ENCODE peak calls at places on chromosomes 12 and 14, in five cellular contexts. J, O, S, T and L are unnamed samples.

GRCh38 chr12:105100207-105100985 is 7.1 kb upstream of the WASHC4 start:
- DNase-seq in O (no peak), T (no peak), S (peak; percentile 68), J (no peak), L (no peak)

GRCh38 chr12:55830601-55831406 is 1.4 kb upstream of the DNAJC14 start:
- DNase-seq in T (peak; percentile 83), O (peak; percentile 60), J (peak; percentile 84), S (peak; percentile 48), L (no peak)

GRCh38 chr14:89616425-89617141 is 199.6 kb upstream of the FOXN3 start:
- DNase-seq in S (no peak), O (no peak), J (no peak), T (no peak), L (no peak)

GRCh38 chr14:36454599-36455240 is 65.3 kb downstream of the NKX2-1 start:
- DNase-seq in J (no peak), S (no peak), T (no peak), O (no peak), L (no peak)

GRCh38 chr12:69996722-69997121 is 171.7 kb downstream of the MYRFL start:
- DNase-seq in O (no peak), J (no peak), S (no peak), T (no peak), L (no peak)

GRCh38 chr12:119807380-119807779 is 69.7 kb downstream of the CIT start:
- DNase-seq in O (no peak), T (no peak), J (no peak), S (no peak), L (no peak)

GRCh38 chr12:118044577-118044976 is 16.4 kb downstream of the WSB2 start:
- DNase-seq in T (no peak), O (no peak), J (no peak), S (no peak), L (no peak)

GRCh38 chr12:92784356-92784755 is 81.6 kb downstream of the PLEKHG7 start:
- DNase-seq in O (no peak), S (peak; percentile 67), T (no peak), J (no peak), L (no peak)

GRCh38 chr12:29744365-29744764 is 39.4 kb downstream of the TMTC1 start:
- DNase-seq in J (no peak), O (no peak), T (no peak), S (no peak), L (no peak)

GRCh38 chr12:9761407-9761736 is 671 bp upstream of the CD69 start:
- DNase-seq in T (no peak), J (no peak), S (no peak), O (no peak), L (no peak)

GRCh38 chr12:104796475-104796862 is 161.6 kb downstream of the SLC41A2 start:
- DNase-seq in O (no peak), S (no peak), T (no peak), J (no peak), L (no peak)

GRCh38 chr14:81446279-81447007 is 46.3 kb upstream of the STON2 start:
- DNase-seq in S (no peak), O (no peak), J (no peak), T (no peak), L (no peak)

GRCh38 chr14:81273521-81273920 is 52.8 kb upstream of the GTF2A1 start:
- DNase-seq in S (no peak), J (no peak), O (no peak), T (no peak), L (no peak)

GRCh38 chr14:28653521-28653920 is 113.1 kb upstream of the FOXG1 start:
- DNase-seq in S (peak; percentile 99), O (no peak), T (no peak), J (no peak), L (no peak)

GRCh38 chr14:94775082-94775874 is 5.4 kb upstream of the GSC start:
- DNase-seq in O (no peak), S (no peak), T (no peak), J (no peak), L (no peak)

GRCh38 chr14:92014014-92014413 is 25.8 kb downstream of the TRIP11 start:
- DNase-seq in T (no peak), O (no peak), J (no peak), S (no peak), L (no peak)

GRCh38 chr12:52713960-52714886 is 10.9 kb upstream of the KRT77 start:
- DNase-seq in T (no peak), O (peak; percentile 27), S (no peak), J (no peak), L (no peak)

GRCh38 chr14:63777024-63777423 is 49.2 kb upstream of the SGPP1 start:
- DNase-seq in J (no peak), S (peak; percentile 66), T (no peak), O (no peak), L (no peak)

GRCh38 chr14:52923902-52924575 is 26.8 kb downstream of the FERMT2 start:
- DNase-seq in J (no peak), O (no peak), S (no peak), T (no peak), L (no peak)

GRCh38 chr12:95970905-95971304 is 25.2 kb downstream of the HAL start:
- DNase-seq in O (no peak), J (no peak), S (peak; percentile 67), T (no peak), L (no peak)

GRCh38 chr12:263574-263973 is 938 bp upstream of the SLC6A13 start:
- DNase-seq in O (no peak), S (peak; percentile 30), J (no peak), T (no peak), L (no peak)

GRCh38 chr14:38405851-38406630 is 150.1 kb upstream of the CLEC14A start:
- DNase-seq in O (no peak), J (peak; percentile 31), S (no peak), T (no peak), L (no peak)

DNA sequence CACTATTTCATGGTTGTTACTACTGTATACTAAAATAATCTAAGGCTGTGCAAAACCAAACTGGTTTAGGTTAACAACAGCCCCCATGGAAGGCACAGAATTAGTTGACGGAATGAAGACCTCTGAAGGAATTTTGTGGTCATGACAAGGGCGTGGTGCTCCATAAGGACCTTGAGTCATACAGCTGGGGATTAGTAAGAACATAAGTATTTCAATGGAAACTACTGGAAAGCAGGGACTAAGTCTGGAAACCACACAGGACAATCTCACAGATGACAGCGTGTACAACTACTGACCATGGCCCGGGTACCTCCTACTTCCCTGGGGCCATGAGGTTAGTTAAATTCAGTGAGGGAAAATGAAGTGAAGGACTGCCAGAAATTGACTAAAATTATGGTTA is 98.5 kb upstream of the PLEKHA5 start:
- DNase-seq in J (no peak), O (no peak), S (peak; percentile 87), T (no peak), L (no peak)
- TF ChIP-seq CTCF in J (no peak), O (no peak), S (peak; percentile 5), T (no peak), L (no peak)

DNA sequence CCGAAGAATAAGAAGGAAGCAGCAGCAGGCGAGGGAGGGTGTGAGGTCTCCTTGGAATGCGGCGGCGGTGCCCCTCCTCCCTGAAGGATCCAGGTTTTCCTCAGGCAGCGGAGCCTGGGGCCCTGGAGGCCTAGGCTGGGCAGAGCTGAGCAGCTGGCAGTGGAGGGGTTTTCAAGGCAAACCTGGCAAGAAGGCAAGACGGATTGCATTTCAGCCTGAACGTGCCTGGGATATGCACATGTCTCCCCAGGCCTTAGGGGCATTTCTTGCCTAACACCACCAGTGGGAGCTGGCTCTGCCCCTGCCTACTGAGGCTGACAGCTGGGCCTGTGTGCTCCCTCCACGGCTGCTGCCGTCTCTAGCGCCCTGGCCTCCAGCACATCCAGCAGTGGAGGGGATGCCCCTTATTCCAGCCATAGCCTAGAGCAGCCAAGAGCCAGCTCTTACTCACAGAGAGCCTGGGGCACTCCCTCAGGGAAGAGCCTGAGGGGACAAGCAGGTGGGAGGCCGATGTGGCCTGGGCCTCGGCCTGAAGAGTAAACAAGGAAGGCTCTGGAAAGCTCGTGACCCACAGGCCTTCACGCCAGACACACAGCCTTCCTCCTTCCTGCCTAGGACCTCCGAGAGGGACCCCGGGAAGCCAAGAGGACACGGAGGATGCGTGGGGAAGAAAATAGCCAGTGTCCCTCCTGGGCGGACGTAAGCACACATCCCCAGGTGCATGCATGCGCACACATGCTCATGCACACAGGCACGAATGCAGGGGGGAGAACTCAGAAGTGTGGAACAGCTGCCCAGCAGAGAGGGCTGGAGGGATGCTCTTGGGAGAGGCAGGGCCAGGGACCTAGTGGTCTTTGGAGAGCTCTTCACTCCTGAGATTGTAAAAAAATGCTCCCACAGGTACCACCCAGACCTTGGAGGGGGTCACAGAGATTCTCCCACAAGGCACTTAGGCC is 23.0 kb upstream of the EIF2B2 start:
- DNase-seq in O (no peak), J (peak; percentile 62), T (no peak), S (peak; percentile 90), L (no peak)
- TF ChIP-seq CTCF in O (no peak), J (no peak), T (no peak), S (peak; percentile 44), L (no peak)

DNA sequence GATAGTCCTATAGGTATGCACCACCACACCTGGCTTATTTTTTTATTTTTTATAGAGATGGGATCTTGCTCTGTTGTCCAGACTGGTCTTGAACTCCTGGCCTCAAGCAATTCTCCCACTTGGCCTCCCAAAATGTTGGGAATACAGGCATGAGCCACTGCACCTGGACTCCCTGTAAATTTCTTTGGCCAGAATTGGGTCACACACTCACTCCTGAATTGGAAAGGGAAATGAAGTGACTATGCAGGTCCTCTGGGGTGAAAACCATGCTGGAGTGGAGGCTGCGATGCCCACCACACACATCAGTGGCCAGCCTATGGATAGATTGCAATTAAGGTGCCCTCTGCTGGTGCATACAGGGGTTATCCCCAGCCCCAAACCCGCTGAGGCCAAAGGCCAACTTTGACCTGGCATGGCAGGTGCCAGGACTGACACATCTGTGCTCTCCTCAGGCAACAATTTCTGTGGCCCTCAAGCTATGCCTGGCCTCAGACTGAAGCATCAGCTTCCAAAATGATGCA is 125.6 kb downstream of the SLC38A6 start:
- DNase-seq in O (no peak), J (no peak), T (no peak), S (no peak), L (no peak)
- TF ChIP-seq CTCF in O (no peak), J (peak; percentile 15), T (no peak), S (peak; percentile 29), L (no peak)

DNA sequence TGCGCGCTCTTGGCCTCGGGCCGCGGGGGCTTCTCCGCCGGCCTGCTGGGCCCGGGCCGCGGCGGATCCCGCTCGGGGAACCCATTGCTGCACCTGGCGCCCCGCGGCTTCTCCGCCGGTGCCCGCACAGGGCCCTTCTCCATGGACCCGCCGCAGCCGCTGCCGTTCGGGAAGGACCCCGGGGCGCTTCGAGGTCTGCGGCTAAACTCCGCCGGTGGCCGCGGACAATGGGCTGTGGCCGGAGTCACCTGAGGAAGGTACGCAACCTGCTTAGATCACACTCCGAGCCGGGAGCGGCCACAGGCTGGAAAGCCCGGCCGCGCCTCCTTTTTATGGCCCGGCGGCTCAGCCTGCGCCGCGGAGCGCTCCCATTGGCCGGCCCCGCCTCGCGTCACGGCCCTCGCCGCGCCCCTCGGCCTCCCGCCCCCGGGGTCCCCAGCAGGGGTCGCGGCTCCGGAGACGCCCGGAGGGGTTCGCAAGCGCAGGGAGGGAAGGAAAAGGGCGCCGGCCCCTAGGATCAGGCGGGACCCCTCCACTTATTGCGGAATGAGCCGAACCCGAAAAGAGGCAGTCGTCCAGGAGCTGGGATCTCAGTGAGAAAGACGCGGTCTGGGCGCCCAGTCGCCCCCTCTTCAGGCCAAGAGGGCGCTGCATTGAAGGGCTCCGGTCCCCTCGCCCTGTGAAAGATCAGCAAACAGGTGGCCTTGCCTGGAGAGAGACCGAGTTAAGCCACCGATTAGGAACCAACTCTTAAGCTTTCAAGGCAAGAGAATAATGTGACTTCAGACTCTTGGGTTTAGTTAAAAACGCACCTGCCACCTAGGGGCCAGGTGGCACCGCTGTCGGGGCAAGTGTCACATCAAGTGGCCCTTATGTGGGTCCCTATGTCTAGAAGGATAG is at the start of gene GCH1:
- DNase-seq in O (peak; percentile 89), T (peak; percentile 34), S (peak; percentile 68), J (peak; percentile 73), L (peak; percentile 61)
- TF ChIP-seq CTCF in O (peak; percentile 69), T (peak; percentile 29), S (peak; percentile 32), J (peak; percentile 69), L (peak; percentile 38)

GRCh38 chr12:116276433-116277216 is 868 bp downstream of the MED13L start:
- DNase-seq in T (peak; percentile 38), O (peak; percentile 62), S (peak; percentile 82), J (peak; percentile 77), L (peak; percentile 84)
- TF ChIP-seq CTCF in T (no peak), O (no peak), S (no peak), J (peak; percentile 25), L (no peak)